ENCODE peak calls at places on chromosome 5, in ten cellular contexts. One of them, this sample, is unnamed.

GRCh38 chr5:149118463-149118862 is 22.8 kb upstream of the ABLIM3 start:
- DNase-seq in NCI-H2081: no peak
- DNase-seq in fibroblast of the conjunctiva: no peak
- DNase-seq in T-helper 17 cell: no peak
- DNase-seq in posterior cingulate gyrus: no peak
- DNase-seq in LoVo: peak
- DNase-seq in AG04449: no peak
- DNase-seq in NCI-H2171 treated with DMSO at 0.1 percent for 48 hours: peak
- DNase-seq in stimulated activated CD4-positive, alpha-beta T cell treated with anti-CD3 and anti-CD28 coated beads, Interleukin-4, amount 100 ng/mL, for 4 hours: no peak
- DNase-seq in AG08396: no peak
- DNase-seq in this sample: no peak

GRCh38 chr5:69364414-69364813 is 4.9 kb downstream of the AK6 start:
- DNase-seq in posterior cingulate gyrus: no peak
- DNase-seq in T-helper 17 cell: no peak
- DNase-seq in stimulated activated CD4-positive, alpha-beta T cell treated with anti-CD3 and anti-CD28 coated beads, Interleukin-4, amount 100 ng/mL, for 4 hours: no peak
- DNase-seq in AG08396: peak
- DNase-seq in fibroblast of the conjunctiva: no peak
- DNase-seq in LoVo: peak
- DNase-seq in AG04449: no peak
- DNase-seq in NCI-H2171 treated with DMSO at 0.1 percent for 48 hours: no peak
- DNase-seq in NCI-H2081: no peak
- DNase-seq in this sample: no peak

GRCh38 chr5:178212241-178213002 is 8.1 kb downstream of the HNRNPAB start:
- DNase-seq in stimulated activated CD4-positive, alpha-beta T cell treated with anti-CD3 and anti-CD28 coated beads, Interleukin-4, amount 100 ng/mL, for 4 hours: no peak
- DNase-seq in AG04449: no peak
- DNase-seq in NCI-H2081: no peak
- DNase-seq in LoVo: no peak
- DNase-seq in AG08396: no peak
- DNase-seq in NCI-H2171 treated with DMSO at 0.1 percent for 48 hours: no peak
- DNase-seq in fibroblast of the conjunctiva: no peak
- DNase-seq in posterior cingulate gyrus: peak
- DNase-seq in T-helper 17 cell: no peak
- DNase-seq in this sample: no peak

GRCh38 chr5:144428326-144428725 is 257.7 kb downstream of the KCTD16 start:
- DNase-seq in fibroblast of the conjunctiva: no peak
- DNase-seq in NCI-H2081: no peak
- DNase-seq in LoVo: no peak
- DNase-seq in NCI-H2171 treated with DMSO at 0.1 percent for 48 hours: no peak
- DNase-seq in AG04449: no peak
- DNase-seq in posterior cingulate gyrus: no peak
- DNase-seq in T-helper 17 cell: no peak
- DNase-seq in AG08396: no peak
- DNase-seq in stimulated activated CD4-positive, alpha-beta T cell treated with anti-CD3 and anti-CD28 coated beads, Interleukin-4, amount 100 ng/mL, for 4 hours: no peak
- DNase-seq in this sample: no peak

GRCh38 chr5:159905496-159905895 is 10.8 kb upstream of the ADRA1B start:
- DNase-seq in LoVo: peak
- DNase-seq in stimulated activated CD4-positive, alpha-beta T cell treated with anti-CD3 and anti-CD28 coated beads, Interleukin-4, amount 100 ng/mL, for 4 hours: no peak
- DNase-seq in T-helper 17 cell: no peak
- DNase-seq in AG08396: peak
- DNase-seq in fibroblast of the conjunctiva: no peak
- DNase-seq in posterior cingulate gyrus: no peak
- DNase-seq in NCI-H2081: no peak
- DNase-seq in AG04449: no peak
- DNase-seq in NCI-H2171 treated with DMSO at 0.1 percent for 48 hours: no peak
- DNase-seq in this sample: no peak

GRCh38 chr5:76537073-76537543 is 86.1 kb downstream of the F2RL2 start:
- DNase-seq in LoVo: no peak
- DNase-seq in fibroblast of the conjunctiva: no peak
- DNase-seq in T-helper 17 cell: no peak
- DNase-seq in NCI-H2171 treated with DMSO at 0.1 percent for 48 hours: no peak
- DNase-seq in NCI-H2081: no peak
- DNase-seq in posterior cingulate gyrus: no peak
- DNase-seq in stimulated activated CD4-positive, alpha-beta T cell treated with anti-CD3 and anti-CD28 coated beads, Interleukin-4, amount 100 ng/mL, for 4 hours: no peak
- DNase-seq in AG04449: no peak
- DNase-seq in AG08396: no peak
- DNase-seq in this sample: no peak

GRCh38 chr5:135377751-135378680 is 21.0 kb downstream of the MACROH2A1 start:
- DNase-seq in NCI-H2081: no peak
- DNase-seq in NCI-H2171 treated with DMSO at 0.1 percent for 48 hours: no peak
- DNase-seq in AG08396: no peak
- DNase-seq in T-helper 17 cell: no peak
- DNase-seq in stimulated activated CD4-positive, alpha-beta T cell treated with anti-CD3 and anti-CD28 coated beads, Interleukin-4, amount 100 ng/mL, for 4 hours: no peak
- DNase-seq in posterior cingulate gyrus: no peak
- DNase-seq in AG04449: no peak
- DNase-seq in LoVo: no peak
- DNase-seq in fibroblast of the conjunctiva: no peak
- DNase-seq in this sample: no peak

GRCh38 chr5:50646591-50646990 is 19.8 kb upstream of the PARP8 start:
- DNase-seq in AG04449: no peak
- DNase-seq in T-helper 17 cell: no peak
- DNase-seq in fibroblast of the conjunctiva: no peak
- DNase-seq in NCI-H2171 treated with DMSO at 0.1 percent for 48 hours: no peak
- DNase-seq in AG08396: no peak
- DNase-seq in posterior cingulate gyrus: no peak
- DNase-seq in LoVo: no peak
- DNase-seq in NCI-H2081: no peak
- DNase-seq in stimulated activated CD4-positive, alpha-beta T cell treated with anti-CD3 and anti-CD28 coated beads, Interleukin-4, amount 100 ng/mL, for 4 hours: no peak
- DNase-seq in this sample: no peak

GRCh38 chr5:142309747-142310318 is 15.0 kb downstream of the SPRY4 start:
- DNase-seq in NCI-H2081: no peak
- DNase-seq in stimulated activated CD4-positive, alpha-beta T cell treated with anti-CD3 and anti-CD28 coated beads, Interleukin-4, amount 100 ng/mL, for 4 hours: no peak
- DNase-seq in fibroblast of the conjunctiva: no peak
- DNase-seq in NCI-H2171 treated with DMSO at 0.1 percent for 48 hours: no peak
- DNase-seq in AG08396: no peak
- DNase-seq in AG04449: no peak
- DNase-seq in T-helper 17 cell: no peak
- DNase-seq in LoVo: no peak
- DNase-seq in posterior cingulate gyrus: no peak
- DNase-seq in this sample: no peak

GRCh38 chr5:54836959-54837534 is 148.3 kb downstream of the ESM1 start:
- DNase-seq in LoVo: no peak
- DNase-seq in NCI-H2081: no peak
- DNase-seq in NCI-H2171 treated with DMSO at 0.1 percent for 48 hours: no peak
- DNase-seq in stimulated activated CD4-positive, alpha-beta T cell treated with anti-CD3 and anti-CD28 coated beads, Interleukin-4, amount 100 ng/mL, for 4 hours: no peak
- DNase-seq in AG08396: no peak
- DNase-seq in AG04449: no peak
- DNase-seq in posterior cingulate gyrus: no peak
- DNase-seq in fibroblast of the conjunctiva: no peak
- DNase-seq in T-helper 17 cell: no peak
- DNase-seq in this sample: no peak

GRCh38 chr5:74367241-74367733 is 273.2 kb downstream of the ENC1 start:
- DNase-seq in T-helper 17 cell: no peak
- DNase-seq in NCI-H2171 treated with DMSO at 0.1 percent for 48 hours: no peak
- DNase-seq in LoVo: no peak
- DNase-seq in AG04449: no peak
- DNase-seq in posterior cingulate gyrus: no peak
- DNase-seq in NCI-H2081: no peak
- DNase-seq in stimulated activated CD4-positive, alpha-beta T cell treated with anti-CD3 and anti-CD28 coated beads, Interleukin-4, amount 100 ng/mL, for 4 hours: no peak
- DNase-seq in AG08396: no peak
- DNase-seq in fibroblast of the conjunctiva: no peak
- DNase-seq in this sample: no peak

GRCh38 chr5:142888469-142889085 is 118.4 kb downstream of the ARHGAP26 start:
- DNase-seq in AG04449: no peak
- DNase-seq in posterior cingulate gyrus: no peak
- DNase-seq in NCI-H2081: no peak
- DNase-seq in fibroblast of the conjunctiva: peak
- DNase-seq in LoVo: peak
- DNase-seq in AG08396: peak
- DNase-seq in T-helper 17 cell: no peak
- DNase-seq in NCI-H2171 treated with DMSO at 0.1 percent for 48 hours: peak
- DNase-seq in stimulated activated CD4-positive, alpha-beta T cell treated with anti-CD3 and anti-CD28 coated beads, Interleukin-4, amount 100 ng/mL, for 4 hours: no peak
- DNase-seq in this sample: no peak

GRCh38 chr5:107040907-107041306 is 629.8 kb downstream of the EFNA5 start:
- DNase-seq in stimulated activated CD4-positive, alpha-beta T cell treated with anti-CD3 and anti-CD28 coated beads, Interleukin-4, amount 100 ng/mL, for 4 hours: no peak
- DNase-seq in NCI-H2171 treated with DMSO at 0.1 percent for 48 hours: no peak
- DNase-seq in T-helper 17 cell: no peak
- DNase-seq in fibroblast of the conjunctiva: no peak
- DNase-seq in posterior cingulate gyrus: no peak
- DNase-seq in AG08396: no peak
- DNase-seq in NCI-H2081: no peak
- DNase-seq in AG04449: no peak
- DNase-seq in LoVo: no peak
- DNase-seq in this sample: no peak

GRCh38 chr5:127358782-127359181 is 68.2 kb downstream of the MEGF10 start:
- DNase-seq in T-helper 17 cell: no peak
- DNase-seq in NCI-H2081: no peak
- DNase-seq in AG08396: no peak
- DNase-seq in AG04449: no peak
- DNase-seq in stimulated activated CD4-positive, alpha-beta T cell treated with anti-CD3 and anti-CD28 coated beads, Interleukin-4, amount 100 ng/mL, for 4 hours: no peak
- DNase-seq in LoVo: no peak
- DNase-seq in posterior cingulate gyrus: no peak
- DNase-seq in NCI-H2171 treated with DMSO at 0.1 percent for 48 hours: peak
- DNase-seq in fibroblast of the conjunctiva: peak
- DNase-seq in this sample: no peak

GRCh38 chr5:88659529-88660325 is 223.3 kb downstream of the MEF2C start:
- DNase-seq in fibroblast of the conjunctiva: no peak
- DNase-seq in AG08396: no peak
- DNase-seq in posterior cingulate gyrus: peak
- DNase-seq in stimulated activated CD4-positive, alpha-beta T cell treated with anti-CD3 and anti-CD28 coated beads, Interleukin-4, amount 100 ng/mL, for 4 hours: no peak
- DNase-seq in NCI-H2171 treated with DMSO at 0.1 percent for 48 hours: no peak
- DNase-seq in T-helper 17 cell: no peak
- DNase-seq in LoVo: no peak
- DNase-seq in NCI-H2081: no peak
- DNase-seq in AG04449: no peak
- DNase-seq in this sample: peak

GRCh38 chr5:150497274-150497988 is 10.5 kb upstream of the NDST1 start:
- DNase-seq in posterior cingulate gyrus: peak
- DNase-seq in fibroblast of the conjunctiva: peak
- DNase-seq in NCI-H2171 treated with DMSO at 0.1 percent for 48 hours: peak
- DNase-seq in T-helper 17 cell: no peak
- DNase-seq in AG04449: no peak
- DNase-seq in NCI-H2081: no peak
- DNase-seq in LoVo: no peak
- DNase-seq in stimulated activated CD4-positive, alpha-beta T cell treated with anti-CD3 and anti-CD28 coated beads, Interleukin-4, amount 100 ng/mL, for 4 hours: no peak
- DNase-seq in AG08396: peak
- DNase-seq in this sample: no peak

GRCh38 chr5:127068771-127069330 is 4.5 kb downstream of the C5orf63 start:
- DNase-seq in AG08396: no peak
- DNase-seq in AG04449: no peak
- DNase-seq in fibroblast of the conjunctiva: peak
- DNase-seq in NCI-H2081: no peak
- DNase-seq in NCI-H2171 treated with DMSO at 0.1 percent for 48 hours: no peak
- DNase-seq in LoVo: no peak
- DNase-seq in posterior cingulate gyrus: no peak
- DNase-seq in stimulated activated CD4-positive, alpha-beta T cell treated with anti-CD3 and anti-CD28 coated beads, Interleukin-4, amount 100 ng/mL, for 4 hours: no peak
- DNase-seq in T-helper 17 cell: no peak
- DNase-seq in this sample: no peak

GRCh38 chr5:157948738-157949410 is 89.9 kb upstream of the CLINT1 start:
- DNase-seq in posterior cingulate gyrus: peak
- DNase-seq in NCI-H2171 treated with DMSO at 0.1 percent for 48 hours: peak
- DNase-seq in AG08396: peak
- DNase-seq in LoVo: peak
- DNase-seq in T-helper 17 cell: peak
- DNase-seq in stimulated activated CD4-positive, alpha-beta T cell treated with anti-CD3 and anti-CD28 coated beads, Interleukin-4, amount 100 ng/mL, for 4 hours: peak
- DNase-seq in fibroblast of the conjunctiva: peak
- DNase-seq in NCI-H2081: peak
- DNase-seq in AG04449: peak
- DNase-seq in this sample: peak

GRCh38 chr5:643811-644271 is 31.7 kb downstream of the CEP72 start:
- DNase-seq in LoVo: no peak
- DNase-seq in AG04449: no peak
- DNase-seq in stimulated activated CD4-positive, alpha-beta T cell treated with anti-CD3 and anti-CD28 coated beads, Interleukin-4, amount 100 ng/mL, for 4 hours: no peak
- DNase-seq in T-helper 17 cell: no peak
- DNase-seq in fibroblast of the conjunctiva: no peak
- DNase-seq in NCI-H2171 treated with DMSO at 0.1 percent for 48 hours: peak
- DNase-seq in AG08396: no peak
- DNase-seq in NCI-H2081: no peak
- DNase-seq in posterior cingulate gyrus: no peak
- DNase-seq in this sample: no peak

GRCh38 chr5:120872292-120872691 is 408.2 kb downstream of the PRR16 start:
- DNase-seq in NCI-H2081: no peak
- DNase-seq in fibroblast of the conjunctiva: peak
- DNase-seq in T-helper 17 cell: no peak
- DNase-seq in AG04449: no peak
- DNase-seq in stimulated activated CD4-positive, alpha-beta T cell treated with anti-CD3 and anti-CD28 coated beads, Interleukin-4, amount 100 ng/mL, for 4 hours: no peak
- DNase-seq in posterior cingulate gyrus: no peak
- DNase-seq in NCI-H2171 treated with DMSO at 0.1 percent for 48 hours: no peak
- DNase-seq in LoVo: no peak
- DNase-seq in AG08396: no peak
- DNase-seq in this sample: no peak

GRCh38 chr5:161966544-161966943 is 101.0 kb upstream of the GABRG2 start:
- DNase-seq in stimulated activated CD4-positive, alpha-beta T cell treated with anti-CD3 and anti-CD28 coated beads, Interleukin-4, amount 100 ng/mL, for 4 hours: no peak
- DNase-seq in fibroblast of the conjunctiva: no peak
- DNase-seq in AG08396: no peak
- DNase-seq in LoVo: no peak
- DNase-seq in posterior cingulate gyrus: no peak
- DNase-seq in NCI-H2081: no peak
- DNase-seq in NCI-H2171 treated with DMSO at 0.1 percent for 48 hours: peak
- DNase-seq in AG04449: no peak
- DNase-seq in T-helper 17 cell: no peak
- DNase-seq in this sample: no peak

GRCh38 chr5:159886312-159886711 is 30.0 kb upstream of the ADRA1B start:
- DNase-seq in posterior cingulate gyrus: no peak
- DNase-seq in T-helper 17 cell: no peak
- DNase-seq in NCI-H2171 treated with DMSO at 0.1 percent for 48 hours: no peak
- DNase-seq in stimulated activated CD4-positive, alpha-beta T cell treated with anti-CD3 and anti-CD28 coated beads, Interleukin-4, amount 100 ng/mL, for 4 hours: no peak
- DNase-seq in fibroblast of the conjunctiva: no peak
- DNase-seq in AG08396: no peak
- DNase-seq in AG04449: no peak
- DNase-seq in LoVo: no peak
- DNase-seq in NCI-H2081: no peak
- DNase-seq in this sample: no peak

GRCh38 chr5:178114325-178115135 is 1.2 kb downstream of the N4BP3 start:
- DNase-seq in posterior cingulate gyrus: peak
- DNase-seq in AG04449: no peak
- DNase-seq in AG08396: no peak
- DNase-seq in LoVo: no peak
- DNase-seq in stimulated activated CD4-positive, alpha-beta T cell treated with anti-CD3 and anti-CD28 coated beads, Interleukin-4, amount 100 ng/mL, for 4 hours: peak
- DNase-seq in fibroblast of the conjunctiva: no peak
- DNase-seq in T-helper 17 cell: peak
- DNase-seq in NCI-H2171 treated with DMSO at 0.1 percent for 48 hours: no peak
- DNase-seq in NCI-H2081: no peak
- DNase-seq in this sample: no peak

GRCh38 chr5:472076-472655 is 29.2 kb downstream of the EXOC3 start:
- DNase-seq in stimulated activated CD4-positive, alpha-beta T cell treated with anti-CD3 and anti-CD28 coated beads, Interleukin-4, amount 100 ng/mL, for 4 hours: no peak
- DNase-seq in AG04449: no peak
- DNase-seq in LoVo: peak
- DNase-seq in T-helper 17 cell: no peak
- DNase-seq in AG08396: no peak
- DNase-seq in NCI-H2171 treated with DMSO at 0.1 percent for 48 hours: no peak
- DNase-seq in fibroblast of the conjunctiva: no peak
- DNase-seq in posterior cingulate gyrus: peak
- DNase-seq in NCI-H2081: no peak
- DNase-seq in this sample: peak

GRCh38 chr5:33415811-33416354 is 24.9 kb upstream of the TARS1 start:
- DNase-seq in NCI-H2171 treated with DMSO at 0.1 percent for 48 hours: no peak
- DNase-seq in AG08396: no peak
- DNase-seq in fibroblast of the conjunctiva: no peak
- DNase-seq in AG04449: no peak
- DNase-seq in posterior cingulate gyrus: no peak
- DNase-seq in stimulated activated CD4-positive, alpha-beta T cell treated with anti-CD3 and anti-CD28 coated beads, Interleukin-4, amount 100 ng/mL, for 4 hours: no peak
- DNase-seq in T-helper 17 cell: no peak
- DNase-seq in LoVo: no peak
- DNase-seq in NCI-H2081: no peak
- DNase-seq in this sample: no peak

GRCh38 chr5:7869474-7870136 is 657 bp downstream of the MTRR start:
- DNase-seq in stimulated activated CD4-positive, alpha-beta T cell treated with anti-CD3 and anti-CD28 coated beads, Interleukin-4, amount 100 ng/mL, for 4 hours: no peak
- DNase-seq in AG04449: no peak
- DNase-seq in posterior cingulate gyrus: no peak
- DNase-seq in AG08396: peak
- DNase-seq in fibroblast of the conjunctiva: no peak
- DNase-seq in LoVo: no peak
- DNase-seq in NCI-H2171 treated with DMSO at 0.1 percent for 48 hours: no peak
- DNase-seq in T-helper 17 cell: no peak
- DNase-seq in NCI-H2081: peak
- DNase-seq in this sample: no peak

GRCh38 chr5:180119031-180119885 is 47.7 kb upstream of the RNF130 start:
- DNase-seq in NCI-H2081: no peak
- DNase-seq in NCI-H2171 treated with DMSO at 0.1 percent for 48 hours: no peak
- DNase-seq in fibroblast of the conjunctiva: no peak
- DNase-seq in LoVo: no peak
- DNase-seq in AG08396: no peak
- DNase-seq in stimulated activated CD4-positive, alpha-beta T cell treated with anti-CD3 and anti-CD28 coated beads, Interleukin-4, amount 100 ng/mL, for 4 hours: no peak
- DNase-seq in posterior cingulate gyrus: peak
- DNase-seq in T-helper 17 cell: no peak
- DNase-seq in AG04449: no peak
- DNase-seq in this sample: peak